ENCODE peak calls at places on chromosomes 2 and 18, in seven cellular contexts. P is heart left ventricle, Z is brain microvascular endothelial cell, G is IMR-90, N is OCI-LY7, W is heart right ventricle, S is HCT116. I is an unnamed sample.

GRCh38 chr2:30675758-30676157 is 131.5 kb downstream of the CAPN13 start:
- DNase-seq in P (no peak), Z (no peak), G (no peak), N (no peak), W (no peak), S (no peak), I (no peak)

GRCh38 chr18:36912887-36913286 is 84.0 kb downstream of the KIAA1328 start:
- DNase-seq in P (no peak), Z (no peak), G (no peak), N (no peak), W (no peak), S (no peak), I (no peak)

GRCh38 chr2:41873102-41873501 is 174.7 kb upstream of the PKDCC start:
- DNase-seq in P (no peak), Z (peak; percentile 11), G (no peak), N (no peak), W (no peak), S (no peak), I (no peak)

GRCh38 chr2:191894681-191895147 is 47.8 kb upstream of the CAVIN2 start:
- DNase-seq in P (no peak), Z (peak; percentile 14), G (peak; percentile 86), N (no peak), W (no peak), S (peak; percentile 31), I (peak; percentile 79)

GRCh38 chr2:220090050-220090449 is 462.6 kb downstream of the SLC4A3 start:
- DNase-seq in P (no peak), Z (no peak), G (no peak), N (no peak), W (no peak), S (no peak), I (no peak)

GRCh38 chr18:9735238-9735637 is 27.1 kb downstream of the RAB31 start:
- DNase-seq in P (no peak), Z (no peak), G (no peak), N (no peak), W (no peak), S (no peak), I (no peak)

GRCh38 chr2:152627010-152627957 is 90.0 kb downstream of the PRPF40A start:
- DNase-seq in P (no peak), Z (peak; percentile 23), G (peak; percentile 55), N (no peak), W (no peak), S (peak; percentile 18), I (no peak)

GRCh38 chr2:121965666-121966065 is 210.2 kb downstream of the TSN start:
- DNase-seq in P (no peak), Z (no peak), G (no peak), N (no peak), W (no peak), S (no peak), I (no peak)

GRCh38 chr2:67259581-67260347 is 137.4 kb upstream of the ETAA1 start:
- DNase-seq in P (peak; percentile 67), Z (peak; percentile 79), G (peak; percentile 94), N (no peak), W (peak; percentile 15), S (no peak), I (peak; percentile 46)

GRCh38 chr2:23434721-23435121 is 49.7 kb downstream of the KLHL29 start:
- DNase-seq in P (no peak), Z (no peak), G (peak; percentile 87), N (no peak), W (no peak), S (no peak), I (no peak)

GRCh38 chr2:197081294-197081693 is 154.8 kb upstream of the PGAP1 start:
- DNase-seq in P (no peak), Z (no peak), G (no peak), N (no peak), W (no peak), S (no peak), I (no peak)

GRCh38 chr2:200104015-200104414 is 148.6 kb downstream of the MAIP1 start:
- DNase-seq in P (no peak), Z (peak; percentile 84), G (peak; percentile 56), N (no peak), W (no peak), S (no peak), I (no peak)

GRCh38 chr18:10351221-10351795 is 103.1 kb upstream of the APCDD1 start:
- DNase-seq in P (no peak), Z (no peak), G (peak; percentile 47), N (no peak), W (no peak), S (no peak), I (no peak)

GRCh38 chr2:25885933-25886332 is 7.6 kb upstream of the ASXL2 start:
- DNase-seq in P (no peak), Z (peak; percentile 88), G (peak; percentile 95), N (no peak), W (no peak), S (no peak), I (peak; percentile 38)

GRCh38 chr2:44793322-44793870 is 148.1 kb upstream of the SIX3 start:
- DNase-seq in P (no peak), Z (peak; percentile 45), G (peak; percentile 14), N (peak; percentile 4), W (no peak), S (no peak), I (no peak)

GRCh38 chr2:218895326-218895725 is 14.7 kb downstream of the WNT10A start:
- DNase-seq in P (no peak), Z (no peak), G (no peak), N (no peak), W (no peak), S (no peak), I (peak; percentile 90)

GRCh38 chr2:31397099-31397498 is 17.4 kb downstream of the XDH start:
- DNase-seq in P (peak; percentile 78), Z (no peak), G (no peak), N (no peak), W (peak; percentile 58), S (no peak), I (no peak)

GRCh38 chr2:212794471-212794870 is 255.9 kb upstream of the ERBB4 start:
- DNase-seq in P (no peak), Z (no peak), G (no peak), N (no peak), W (no peak), S (no peak), I (no peak)

GRCh38 chr2:43455735-43456642 is 139.8 kb downstream of the THADA start:
- DNase-seq in P (no peak), Z (peak; percentile 67), G (peak; percentile 75), N (no peak), W (no peak), S (no peak), I (no peak)

GRCh38 chr18:48607049-48607984 is 68.5 kb downstream of the CTIF start:
- DNase-seq in P (peak; percentile 61), Z (peak; percentile 81), G (peak; percentile 90), N (no peak), W (no peak), S (no peak), I (no peak)

GRCh38 chr18:23237524-23238151 is 102.4 kb downstream of the CABLES1 start:
- DNase-seq in P (peak; percentile 50), Z (peak; percentile 54), G (peak; percentile 41), N (peak; percentile 93), W (peak; percentile 54), S (no peak), I (peak; percentile 27)

GRCh38 chr2:88690591-88691338 is 708 bp upstream of the RPIA start:
- DNase-seq in P (peak; percentile 36), Z (no peak), G (peak; percentile 2), N (peak; percentile 69), W (peak; percentile 24), S (peak; percentile 19), I (peak; percentile 73)

GRCh38 chr2:177599072-177599688 is 206.6 kb downstream of the AGPS start:
- DNase-seq in P (no peak), Z (no peak), G (no peak), N (no peak), W (no peak), S (no peak), I (no peak)

GRCh38 chr2:38653715-38654494 is 12.0 kb upstream of the GALM start:
- DNase-seq in P (no peak), Z (no peak), G (peak; percentile 16), N (no peak), W (no peak), S (no peak), I (peak; percentile 27)

GRCh38 chr2:54085069-54085468 is 30.3 kb upstream of the ACYP2 start:
- DNase-seq in P (no peak), Z (no peak), G (no peak), N (no peak), W (no peak), S (no peak), I (no peak)
- TF ChIP-seq CTCF in P (no peak), Z (no peak), G (no peak), N (peak; percentile 64), W (no peak), S (no peak), I (no peak)

GRCh38 chr2:3300224-3300623 is 77.4 kb downstream of the EIPR1 start:
- DNase-seq in P (no peak), Z (no peak), G (no peak), N (no peak), W (no peak), S (no peak), I (no peak)

GRCh38 chr2:3299703-3300102 is 77.9 kb downstream of the EIPR1 start:
- DNase-seq in P (no peak), Z (no peak), G (no peak), N (no peak), W (no peak), S (no peak), I (no peak)

GRCh38 chr2:3298201-3298600 is 79.4 kb downstream of the EIPR1 start:
- DNase-seq in P (no peak), Z (no peak), G (no peak), N (no peak), W (no peak), S (no peak), I (no peak)

GRCh38 chr2:3297523-3297922 is 80.1 kb downstream of the EIPR1 start:
- DNase-seq in P (no peak), Z (no peak), G (no peak), N (no peak), W (no peak), S (no peak), I (no peak)

DNA sequence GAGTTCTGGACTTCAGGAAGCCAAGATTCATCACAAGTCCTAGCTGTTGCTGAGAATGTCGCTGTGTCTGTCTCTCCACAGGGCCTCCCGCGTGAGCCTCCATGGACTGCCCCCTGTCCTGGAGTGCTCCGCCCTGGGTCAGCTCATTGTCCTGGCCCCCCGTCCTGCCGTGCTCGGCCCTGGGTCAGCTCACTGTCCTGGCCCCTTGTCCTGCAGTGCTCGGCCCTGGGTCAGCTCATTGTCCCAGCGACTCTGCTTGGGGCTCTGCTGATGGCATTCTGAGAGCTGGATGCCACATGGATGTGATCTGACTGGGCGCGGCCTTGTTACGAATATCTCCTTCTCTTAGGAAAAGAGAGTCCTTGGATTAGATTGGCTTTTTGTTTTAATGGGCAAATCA is 78.5 kb downstream of the EIPR1 start:
- DNase-seq in P (no peak), Z (no peak), G (no peak), N (no peak), W (no peak), S (no peak), I (no peak)
- H3K27ac ChIP-seq in P (no peak overlapping the region), Z (no peak overlapping the region), G (no peak overlapping the region), N (no peak overlapping the region), W (no peak overlapping the region), S (no peak overlapping the region), I (no peak overlapping the region)

GRCh38 chr18:72700961-72701710 is 157.0 kb upstream of the CBLN2 start:
- DNase-seq in P (no peak), Z (peak; percentile 2), G (peak; percentile 14), N (no peak), W (no peak), S (no peak), I (peak; percentile 17)
- TF ChIP-seq CTCF in P (peak; percentile 6), Z (peak; percentile 36), G (peak; percentile 48), N (peak; percentile 41), W (peak; percentile 27), S (no peak), I (peak; percentile 56)

GRCh38 chr2:133591164-133591563 is 22.9 kb upstream of the NCKAP5 start:
- DNase-seq in P (peak; percentile 65), Z (no peak), G (no peak), N (no peak), W (no peak), S (no peak), I (no peak)
- H3K27ac ChIP-seq in P (peak overlapping the region; percentile 8), Z (peak overlapping the region; percentile 35), G (no peak overlapping the region), N (no peak overlapping the region), W (peak overlapping the region; percentile 9), S (no peak overlapping the region), I (no peak overlapping the region)